ENCODE peak calls at places on chromosomes 12 and 14, in six cellular contexts. O is astrocyte of the spinal cord; W is CD4-positive, alpha-beta T cell; T is foreskin fibroblast; G is psoas muscle; B is stomach. U is an unnamed sample.

GRCh38 chr14:94342334-94342934 is 19.3 kb upstream of the SERPINA6 start:
- DNase-seq in O (peak), W (no peak), T (peak), G (peak), B (peak), U (peak)

GRCh38 chr14:105258846-105259245 is 10.5 kb downstream of the BTBD6 start:
- DNase-seq in O (peak), W (no peak), T (peak), G (no peak), B (peak), U (no peak)

GRCh38 chr12:80044694-80045046 is 54.7 kb upstream of the OTOGL start:
- DNase-seq in O (peak), W (no peak), T (peak), G (no peak), B (no peak), U (peak)

GRCh38 chr14:80117876-80118275 is 93.4 kb downstream of the DIO2 start:
- DNase-seq in O (no peak), W (no peak), T (no peak), G (no peak), B (no peak), U (no peak)

GRCh38 chr14:21107360-21107781 is 6.5 kb downstream of the TMEM253 start:
- DNase-seq in O (no peak), W (no peak), T (peak), G (no peak), B (no peak), U (peak)

GRCh38 chr12:28222081-28222700 is 31.9 kb downstream of the CCDC91 start:
- DNase-seq in O (no peak), W (peak), T (no peak), G (no peak), B (no peak), U (no peak)

GRCh38 chr12:52838871-52839446 is 4.8 kb upstream of the KRT79 start:
- DNase-seq in O (no peak), W (no peak), T (no peak), G (no peak), B (no peak), U (no peak)

GRCh38 chr14:69333791-69334337 is 64.2 kb downstream of the ERH start:
- DNase-seq in O (no peak), W (no peak), T (no peak), G (no peak), B (no peak), U (no peak)

GRCh38 chr14:37778135-37778943 is 182.9 kb downstream of the TTC6 start:
- DNase-seq in O (no peak), W (no peak), T (no peak), G (no peak), B (no peak), U (no peak)

GRCh38 chr12:65432606-65433005 is 154.1 kb downstream of the MSRB3 start:
- DNase-seq in O (no peak), W (no peak), T (no peak), G (no peak), B (no peak), U (no peak)

GRCh38 chr12:575948-576612 is 87.2 kb downstream of the NINJ2 start:
- DNase-seq in O (peak), W (peak), T (peak), G (peak), B (peak), U (peak)

GRCh38 chr14:51203881-51204280 is 36.2 kb upstream of the TMX1 start:
- DNase-seq in O (no peak), W (no peak), T (no peak), G (no peak), B (no peak), U (no peak)

GRCh38 chr14:51205486-51205885 is 34.6 kb upstream of the TMX1 start:
- DNase-seq in O (peak), W (no peak), T (peak), G (no peak), B (no peak), U (no peak)

GRCh38 chr14:51201890-51202289 is 38.2 kb upstream of the TMX1 start:
- DNase-seq in O (no peak), W (no peak), T (no peak), G (no peak), B (no peak), U (no peak)

GRCh38 chr14:51206462-51206861 is 33.6 kb upstream of the TMX1 start:
- DNase-seq in O (no peak), W (no peak), T (no peak), G (no peak), B (no peak), U (no peak)

GRCh38 chr14:51202914-51203665 is 37.0 kb upstream of the TMX1 start:
- DNase-seq in O (no peak), W (no peak), T (no peak), G (no peak), B (no peak), U (no peak)
- TF ChIP-seq CTCF in O (no peak), W (no peak), T (no peak), G (no peak), B (no peak), U (no peak)

GRCh38 chr14:95522116-95522515 is 5.7 kb upstream of the SYNE3 start:
- DNase-seq in O (no peak), W (no peak), T (no peak), G (no peak), B (no peak), U (no peak)

GRCh38 chr14:95522556-95522955 is 6.1 kb upstream of the SYNE3 start:
- DNase-seq in O (no peak), W (no peak), T (no peak), G (no peak), B (no peak), U (no peak)

GRCh38 chr14:95520346-95520745 is 3.9 kb upstream of the SYNE3 start:
- DNase-seq in O (no peak), W (no peak), T (no peak), G (no peak), B (no peak), U (no peak)

GRCh38 chr14:95519699-95520098 is 3.2 kb upstream of the SYNE3 start:
- DNase-seq in O (peak), W (peak), T (peak), G (peak), B (peak), U (peak)

DNA sequence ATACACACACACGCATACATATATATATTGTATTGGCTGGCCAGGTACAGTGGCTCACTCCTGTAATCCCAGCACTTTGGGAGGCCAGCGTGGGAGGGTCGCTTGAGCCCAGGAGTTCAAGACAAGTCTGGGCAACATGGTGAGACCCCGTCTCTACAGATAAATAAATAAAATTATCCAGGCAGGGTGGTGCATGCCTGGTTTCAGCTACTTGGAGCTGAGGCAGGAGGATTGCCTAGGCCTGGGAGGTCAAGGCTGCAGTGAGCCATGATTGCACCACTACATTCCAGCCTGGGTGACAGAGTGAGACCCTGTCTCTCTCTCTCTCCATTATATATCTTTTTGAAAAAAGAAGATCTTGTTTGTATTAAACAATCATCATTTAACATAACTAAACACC is 4.6 kb upstream of the SYNE3 start:
- DNase-seq in O (no peak), W (no peak), T (no peak), G (no peak), B (no peak), U (no peak)
- TF ChIP-seq CTCF in O (no peak), W (no peak), T (no peak), G (no peak), B (no peak), U (no peak)

GRCh38 chr14:75568791-75569190 is 9.6 kb upstream of the FLVCR2 start:
- DNase-seq in O (no peak), W (no peak), T (no peak), G (no peak), B (no peak), U (no peak)
- TF ChIP-seq CTCF in O (no peak), W (no peak), T (no peak), G (no peak), B (no peak), U (no peak)

GRCh38 chr12:106747973-106748436 is 26.5 kb upstream of the RIC8B start:
- DNase-seq in O (no peak), W (peak), T (no peak), G (no peak), B (no peak), U (no peak)
- TF ChIP-seq CTCF in O (no peak), W (no peak), T (no peak), G (no peak), B (no peak), U (no peak)

GRCh38 chr14:73058923-73059311 is 583 bp downstream of the RBM25 start:
- DNase-seq in O (peak), W (no peak), T (peak), G (no peak), B (no peak), U (no peak)

GRCh38 chr14:73055251-73055650 is 3.1 kb upstream of the RBM25 start:
- DNase-seq in O (no peak), W (no peak), T (no peak), G (no peak), B (no peak), U (no peak)

GRCh38 chr14:73059326-73059725 is 992 bp downstream of the RBM25 start:
- DNase-seq in O (peak), W (no peak), T (no peak), G (no peak), B (no peak), U (peak)

GRCh38 chr14:73057939-73058223 is 453 bp upstream of the RBM25 start:
- DNase-seq in O (no peak), W (no peak), T (no peak), G (no peak), B (no peak), U (no peak)

GRCh38 chr14:73058224-73058922 is at the start of gene RBM25:
- DNase-seq in O (peak), W (peak), T (peak), G (peak), B (peak), U (peak)
- TF ChIP-seq CTCF in O (no peak), W (no peak), T (no peak), G (no peak), B (no peak), U (no peak)

U was measured in fibroblast of the aortic adventitia.